ENCODE peak calls at places on chromosome 17, in seven cellular contexts. One of them, this sample, is unnamed.
A peak's percentile ranks its signal among the peaks of the same experiment; 100 is the strongest.

GRCh38 chr17:39670746-39671145 is 2.5 kb downstream of the PNMT start:
- DNase-seq in tibial artery: no peak
- DNase-seq in psoas muscle: peak; percentile 27
- DNase-seq in SJCRH30: no peak
- DNase-seq in kidney: no peak
- DNase-seq in GM23248: no peak
- DNase-seq in breast epithelium: no peak
- DNase-seq in this sample: no peak

GRCh38 chr17:79595471-79595870 is 15.4 kb downstream of the RBFOX3 start:
- DNase-seq in tibial artery: no peak
- DNase-seq in psoas muscle: no peak
- DNase-seq in SJCRH30: no peak
- DNase-seq in kidney: no peak
- DNase-seq in GM23248: no peak
- DNase-seq in breast epithelium: no peak
- DNase-seq in this sample: no peak

GRCh38 chr17:77745702-77746101 is 212.8 kb upstream of the TNRC6C start:
- DNase-seq in tibial artery: no peak
- DNase-seq in psoas muscle: no peak
- DNase-seq in SJCRH30: no peak
- DNase-seq in kidney: no peak
- DNase-seq in GM23248: no peak
- DNase-seq in breast epithelium: no peak
- DNase-seq in this sample: no peak

GRCh38 chr17:8062435-8062806 is 23.6 kb downstream of the ALOX15B start:
- DNase-seq in tibial artery: no peak
- DNase-seq in psoas muscle: no peak
- DNase-seq in SJCRH30: no peak
- DNase-seq in kidney: no peak
- DNase-seq in GM23248: peak; percentile 28
- DNase-seq in breast epithelium: no peak
- DNase-seq in this sample: no peak

GRCh38 chr17:48198950-48199541 is 91.5 kb downstream of the SNX11 start:
- DNase-seq in tibial artery: no peak
- DNase-seq in psoas muscle: no peak
- DNase-seq in SJCRH30: no peak
- DNase-seq in kidney: no peak
- DNase-seq in GM23248: no peak
- DNase-seq in breast epithelium: no peak
- DNase-seq in this sample: no peak

GRCh38 chr17:19958023-19958422 is 19.6 kb downstream of the AKAP10 start:
- DNase-seq in tibial artery: no peak
- DNase-seq in psoas muscle: no peak
- DNase-seq in SJCRH30: peak; percentile 94
- DNase-seq in kidney: no peak
- DNase-seq in GM23248: peak; percentile 80
- DNase-seq in breast epithelium: no peak
- DNase-seq in this sample: no peak

GRCh38 chr17:29469251-29469650 is 79.1 kb downstream of the TAOK1 start:
- DNase-seq in tibial artery: no peak
- DNase-seq in psoas muscle: no peak
- DNase-seq in SJCRH30: no peak
- DNase-seq in kidney: no peak
- DNase-seq in GM23248: no peak
- DNase-seq in breast epithelium: no peak
- DNase-seq in this sample: no peak

GRCh38 chr17:79546386-79546785 is 64.5 kb downstream of the RBFOX3 start:
- DNase-seq in tibial artery: no peak
- DNase-seq in psoas muscle: no peak
- DNase-seq in SJCRH30: no peak
- DNase-seq in kidney: peak; percentile 23
- DNase-seq in GM23248: no peak
- DNase-seq in breast epithelium: no peak
- DNase-seq in this sample: no peak

GRCh38 chr17:30824356-30825145 is at the start of gene CRLF3:
- DNase-seq in tibial artery: peak; percentile 94
- DNase-seq in psoas muscle: peak; percentile 95
- DNase-seq in SJCRH30: peak; percentile 94
- DNase-seq in kidney: peak; percentile 96
- DNase-seq in GM23248: peak; percentile 97
- DNase-seq in breast epithelium: peak; percentile 82
- DNase-seq in this sample: peak; percentile 91

GRCh38 chr17:522912-523311 is 170.3 kb upstream of the RPH3AL start:
- DNase-seq in tibial artery: no peak
- DNase-seq in psoas muscle: no peak
- DNase-seq in SJCRH30: no peak
- DNase-seq in kidney: no peak
- DNase-seq in GM23248: no peak
- DNase-seq in breast epithelium: no peak
- DNase-seq in this sample: no peak

GRCh38 chr17:68704897-68705296 is 103.7 kb upstream of the FAM20A start:
- DNase-seq in tibial artery: no peak
- DNase-seq in psoas muscle: no peak
- DNase-seq in SJCRH30: peak; percentile 38
- DNase-seq in kidney: no peak
- DNase-seq in GM23248: peak; percentile 93
- DNase-seq in breast epithelium: no peak
- DNase-seq in this sample: no peak

GRCh38 chr17:34721326-34721725 is 141.9 kb downstream of the TMEM132E start:
- DNase-seq in tibial artery: no peak
- DNase-seq in psoas muscle: no peak
- DNase-seq in SJCRH30: no peak
- DNase-seq in kidney: no peak
- DNase-seq in GM23248: peak; percentile 28
- DNase-seq in breast epithelium: no peak
- DNase-seq in this sample: no peak

GRCh38 chr17:48043171-48043570 is 5.0 kb upstream of the NFE2L1 start:
- DNase-seq in tibial artery: no peak
- DNase-seq in psoas muscle: no peak
- DNase-seq in SJCRH30: peak; percentile 45
- DNase-seq in kidney: no peak
- DNase-seq in GM23248: peak; percentile 50
- DNase-seq in breast epithelium: no peak
- DNase-seq in this sample: no peak

GRCh38 chr17:2020721-2021120 is 4.4 kb downstream of the RTN4RL1 start:
- DNase-seq in tibial artery: no peak
- DNase-seq in psoas muscle: peak; percentile 48
- DNase-seq in SJCRH30: no peak
- DNase-seq in kidney: no peak
- DNase-seq in GM23248: no peak
- DNase-seq in breast epithelium: no peak
- DNase-seq in this sample: no peak

GRCh38 chr17:2015314-2015713 is 9.8 kb downstream of the RTN4RL1 start:
- DNase-seq in tibial artery: no peak
- DNase-seq in psoas muscle: peak; percentile 50
- DNase-seq in SJCRH30: no peak
- DNase-seq in kidney: no peak
- DNase-seq in GM23248: no peak
- DNase-seq in breast epithelium: no peak
- DNase-seq in this sample: no peak

GRCh38 chr17:2016494-2016893 is 8.6 kb downstream of the RTN4RL1 start:
- DNase-seq in tibial artery: no peak
- DNase-seq in psoas muscle: peak; percentile 56
- DNase-seq in SJCRH30: no peak
- DNase-seq in kidney: no peak
- DNase-seq in GM23248: no peak
- DNase-seq in breast epithelium: no peak
- DNase-seq in this sample: no peak

GRCh38 chr17:2018716-2019490 is 6.2 kb downstream of the RTN4RL1 start:
- DNase-seq in tibial artery: no peak
- DNase-seq in psoas muscle: no peak
- DNase-seq in SJCRH30: no peak
- DNase-seq in kidney: no peak
- DNase-seq in GM23248: no peak
- DNase-seq in breast epithelium: no peak
- DNase-seq in this sample: no peak

GRCh38 chr17:2017274-2017941 is 7.7 kb downstream of the RTN4RL1 start:
- DNase-seq in tibial artery: no peak
- DNase-seq in psoas muscle: peak; percentile 48
- DNase-seq in SJCRH30: no peak
- DNase-seq in kidney: no peak
- DNase-seq in GM23248: no peak
- DNase-seq in breast epithelium: no peak
- DNase-seq in this sample: no peak
- H3K4me3 ChIP-seq in tibial artery: no peak overlapping the region
- H3K4me3 ChIP-seq in psoas muscle: no peak overlapping the region
- H3K4me3 ChIP-seq in SJCRH30: no peak overlapping the region
- H3K4me3 ChIP-seq in kidney: no peak overlapping the region
- H3K4me3 ChIP-seq in GM23248: no peak overlapping the region
- H3K4me3 ChIP-seq in breast epithelium: no peak overlapping the region
- H3K4me3 ChIP-seq in this sample: no peak overlapping the region

GRCh38 chr17:74632597-74632996 is 9.1 kb upstream of the CD300E start:
- DNase-seq in tibial artery: no peak
- DNase-seq in psoas muscle: no peak
- DNase-seq in SJCRH30: no peak
- DNase-seq in kidney: no peak
- DNase-seq in GM23248: peak; percentile 70
- DNase-seq in breast epithelium: no peak
- DNase-seq in this sample: no peak

GRCh38 chr17:74632196-74632540 is 8.6 kb upstream of the CD300E start:
- DNase-seq in tibial artery: no peak
- DNase-seq in psoas muscle: no peak
- DNase-seq in SJCRH30: no peak
- DNase-seq in kidney: no peak
- DNase-seq in GM23248: no peak
- DNase-seq in breast epithelium: no peak
- DNase-seq in this sample: no peak

GRCh38 chr17:74633261-74633783 is 9.8 kb upstream of the CD300E start:
- DNase-seq in tibial artery: no peak
- DNase-seq in psoas muscle: no peak
- DNase-seq in SJCRH30: no peak
- DNase-seq in kidney: no peak
- DNase-seq in GM23248: no peak
- DNase-seq in breast epithelium: no peak
- DNase-seq in this sample: no peak

GRCh38 chr17:74635418-74635817 is 11.9 kb upstream of the CD300E start:
- DNase-seq in tibial artery: no peak
- DNase-seq in psoas muscle: no peak
- DNase-seq in SJCRH30: no peak
- DNase-seq in kidney: no peak
- DNase-seq in GM23248: no peak
- DNase-seq in breast epithelium: no peak
- DNase-seq in this sample: no peak

GRCh38 chr17:74631468-74632195 is 8.1 kb upstream of the CD300E start:
- DNase-seq in tibial artery: peak; percentile 49
- DNase-seq in psoas muscle: no peak
- DNase-seq in SJCRH30: no peak
- DNase-seq in kidney: no peak
- DNase-seq in GM23248: peak; percentile 74
- DNase-seq in breast epithelium: no peak
- DNase-seq in this sample: no peak
- H3K4me1 ChIP-seq in tibial artery: no peaks in the 10 kb centered on the region
- H3K4me1 ChIP-seq in psoas muscle: no peaks in the 10 kb centered on the region
- H3K4me1 ChIP-seq in SJCRH30: no peaks in the 10 kb centered on the region
- H3K4me1 ChIP-seq in kidney: no peaks in the 10 kb centered on the region
- H3K4me1 ChIP-seq in GM23248: no peaks in the 10 kb centered on the region
- H3K4me1 ChIP-seq in breast epithelium: no peaks in the 10 kb centered on the region
- H3K4me1 ChIP-seq in this sample: no peaks in the 10 kb centered on the region

DNA sequence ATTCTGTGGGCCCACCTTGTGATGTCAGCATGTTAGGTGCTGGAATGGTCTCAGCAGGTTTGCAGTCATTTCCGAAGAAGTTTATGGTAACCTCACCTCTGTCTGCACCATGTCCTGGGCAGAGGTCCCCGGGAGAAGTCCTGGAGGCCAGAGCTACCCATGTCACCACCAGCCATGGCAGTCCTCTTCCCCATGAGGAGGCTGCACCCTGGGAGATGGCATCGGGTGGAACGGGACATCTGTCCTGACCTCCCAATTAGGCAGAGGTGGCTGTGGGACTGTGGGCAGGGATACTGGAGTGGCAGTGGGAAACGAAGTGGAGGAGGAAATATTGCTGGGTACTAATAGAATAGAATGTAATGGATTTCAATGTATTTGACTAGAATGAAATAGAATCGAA is 511.8 kb upstream of the WSB1 start:
- DNase-seq in tibial artery: peak; percentile 50
- DNase-seq in psoas muscle: no peak
- DNase-seq in SJCRH30: no peak
- DNase-seq in kidney: peak; percentile 71
- DNase-seq in GM23248: no peak
- DNase-seq in breast epithelium: no peak
- DNase-seq in this sample: no peak
- H3K9me3 ChIP-seq in tibial artery: peaks cover 41% of the 10 kb centered on the region
- H3K9me3 ChIP-seq in psoas muscle: peaks cover 24% of the 10 kb centered on the region
- H3K9me3 ChIP-seq in SJCRH30: no peaks in the 10 kb centered on the region
- H3K9me3 ChIP-seq in kidney: peaks cover 9% of the 10 kb centered on the region
- H3K9me3 ChIP-seq in GM23248: no peaks in the 10 kb centered on the region
- H3K9me3 ChIP-seq in breast epithelium: peaks cover 40% of the 10 kb centered on the region
- H3K9me3 ChIP-seq in this sample: peaks cover 3% of the 10 kb centered on the region

DNA sequence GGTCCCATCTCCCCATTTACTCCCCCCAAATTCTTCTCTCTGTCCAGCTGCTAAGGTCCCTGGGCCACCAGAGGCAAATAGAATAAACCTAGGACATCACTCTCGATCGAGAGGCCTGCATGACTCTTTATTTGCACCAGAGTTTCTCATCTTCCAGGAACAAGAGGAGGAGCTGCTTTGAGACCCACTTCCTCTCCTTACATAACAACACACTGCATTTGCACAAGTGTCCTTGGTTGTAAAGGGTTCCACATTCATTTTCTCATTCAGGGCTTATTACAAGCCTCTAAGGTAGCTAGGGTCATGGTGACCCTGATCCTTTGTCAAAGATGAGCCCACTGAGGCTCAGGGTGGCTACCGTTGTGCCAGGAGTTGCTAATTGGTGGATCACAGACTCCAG is 38.1 kb upstream of the RHOT1 start:
- DNase-seq in tibial artery: no peak
- DNase-seq in psoas muscle: no peak
- DNase-seq in SJCRH30: no peak
- DNase-seq in kidney: no peak
- DNase-seq in GM23248: no peak
- DNase-seq in breast epithelium: no peak
- DNase-seq in this sample: no peak
- H3K4me3 ChIP-seq in tibial artery: no peak overlapping the region
- H3K4me3 ChIP-seq in psoas muscle: no peak overlapping the region
- H3K4me3 ChIP-seq in SJCRH30: no peak overlapping the region
- H3K4me3 ChIP-seq in kidney: no peak overlapping the region
- H3K4me3 ChIP-seq in GM23248: no peak overlapping the region
- H3K4me3 ChIP-seq in breast epithelium: no peak overlapping the region
- H3K4me3 ChIP-seq in this sample: no peak overlapping the region

GRCh38 chr17:38469875-38470274 is 41.6 kb downstream of the ARHGAP23 start:
- DNase-seq in tibial artery: no peak
- DNase-seq in psoas muscle: no peak
- DNase-seq in SJCRH30: no peak
- DNase-seq in kidney: peak; percentile 66
- DNase-seq in GM23248: peak; percentile 88
- DNase-seq in breast epithelium: no peak
- DNase-seq in this sample: no peak
- H3K4me1 ChIP-seq in tibial artery: peaks cover 40% of the 10 kb centered on the region
- H3K4me1 ChIP-seq in psoas muscle: peaks cover 26% of the 10 kb centered on the region
- H3K4me1 ChIP-seq in SJCRH30: no peaks in the 10 kb centered on the region
- H3K4me1 ChIP-seq in kidney: no peaks in the 10 kb centered on the region
- H3K4me1 ChIP-seq in GM23248: peaks cover 62% of the 10 kb centered on the region
- H3K4me1 ChIP-seq in breast epithelium: no peaks in the 10 kb centered on the region
- H3K4me1 ChIP-seq in this sample: peaks cover 17% of the 10 kb centered on the region

DNA sequence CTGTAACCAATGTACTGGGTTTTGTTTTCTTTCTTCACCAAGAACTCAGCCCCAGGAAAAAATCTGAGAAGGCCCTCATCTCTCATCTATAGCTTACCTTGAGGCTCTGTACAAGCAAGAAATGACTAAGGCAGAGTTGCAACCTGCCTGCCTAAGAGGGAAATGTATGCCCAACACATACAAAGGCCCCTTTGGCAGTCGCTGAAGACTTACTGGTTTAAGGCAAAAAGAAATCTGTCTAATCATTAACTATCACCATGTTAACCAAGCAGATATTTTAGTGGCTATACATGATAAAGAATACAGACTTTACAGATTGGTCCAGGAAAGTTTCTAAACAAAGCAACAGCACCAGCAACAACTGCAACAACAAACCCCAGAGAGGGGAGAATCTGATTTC is 14.2 kb downstream of the ZNF624 start:
- DNase-seq in tibial artery: no peak
- DNase-seq in psoas muscle: no peak
- DNase-seq in SJCRH30: no peak
- DNase-seq in kidney: no peak
- DNase-seq in GM23248: no peak
- DNase-seq in breast epithelium: no peak
- DNase-seq in this sample: no peak
- H3K9me3 ChIP-seq in tibial artery: no peaks in the 10 kb centered on the region
- H3K9me3 ChIP-seq in psoas muscle: peaks cover 3% of the 10 kb centered on the region
- H3K9me3 ChIP-seq in SJCRH30: peaks cover 46% of the 10 kb centered on the region
- H3K9me3 ChIP-seq in kidney: no peaks in the 10 kb centered on the region
- H3K9me3 ChIP-seq in GM23248: no peaks in the 10 kb centered on the region
- H3K9me3 ChIP-seq in breast epithelium: no peaks in the 10 kb centered on the region
- H3K9me3 ChIP-seq in this sample: no peaks in the 10 kb centered on the region